ENCODE peak calls at places on chromosomes 16 and 17, in ten cellular contexts. O is fibroblast of pulmonary artery; K is ELR; D is posterior cingulate gyrus; Y is AG10803; M is stimulated activated CD4-positive, alpha-beta T cell treated with anti-CD3 and anti-CD28 coated beads, Interleukin-1b, Interleukin-23, amount 100 ng/mL, for 1 hour; G is nucleus accumbens; I is Kasumi-1; W is endothelial cell; R is esophagus muscularis mucosa. E is an unnamed sample.

GRCh38 chr16:55703003-55704001 is 47.5 kb downstream of the SLC6A2 start:
- DNase-seq in I (peak; percentile 85), O (peak; percentile 86), R (no peak), W (peak; percentile 41), M (no peak), K (peak; percentile 72), Y (peak; percentile 76), G (peak; percentile 14), D (no peak), E (no peak)

GRCh38 chr17:18143044-18143936 is 34.7 kb downstream of the MYO15A start:
- DNase-seq in M (no peak), K (peak; percentile 57), G (no peak), Y (no peak), D (no peak), R (no peak), O (peak; percentile 30), I (peak; percentile 0), W (peak; percentile 46), E (peak; percentile 20)

GRCh38 chr16:50253511-50253903 is 12.8 kb upstream of the ADCY7 start:
- DNase-seq in I (no peak), R (no peak), M (no peak), W (no peak), Y (no peak), K (no peak), G (no peak), D (peak; percentile 74), O (no peak), E (no peak)

GRCh38 chr17:40241435-40241834 is 22.3 kb downstream of the WIPF2 start:
- DNase-seq in I (no peak), G (no peak), D (no peak), O (no peak), K (no peak), M (no peak), R (no peak), Y (no peak), W (no peak), E (no peak)

GRCh38 chr16:46428108-46429061 is 192.8 kb downstream of the SHCBP1 start:
- DNase-seq in K (no peak), Y (no peak), I (no peak), D (peak; percentile 36), W (no peak), G (no peak), O (no peak), M (no peak), R (no peak), E (peak; percentile 2)

GRCh38 chr17:1762906-1763829 is 1.3 kb downstream of the SERPINF1 start:
- DNase-seq in G (no peak), K (peak; percentile 40), M (no peak), O (peak; percentile 80), R (no peak), W (no peak), D (no peak), Y (peak; percentile 85), I (no peak), E (peak; percentile 76)

GRCh38 chr16:19520861-19521331 is 1.0 kb downstream of the GDE1 start:
- DNase-seq in I (peak; percentile 7), O (peak; percentile 17), W (no peak), R (no peak), K (peak; percentile 46), Y (no peak), D (no peak), M (no peak), G (no peak), E (no peak)

GRCh38 chr17:6078370-6078950 is 8.3 kb downstream of the WSCD1 start:
- DNase-seq in Y (no peak), O (no peak), D (peak; percentile 34), W (no peak), M (no peak), G (no peak), R (no peak), I (no peak), K (no peak), E (no peak)

GRCh38 chr16:86505185-86505898 is 5.0 kb upstream of the FOXF1 start:
- DNase-seq in D (no peak), M (no peak), O (no peak), I (no peak), R (no peak), G (no peak), Y (no peak), W (no peak), K (peak; percentile 37), E (no peak)

GRCh38 chr16:53090591-53091507 is 36.1 kb downstream of the CHD9 start:
- DNase-seq in O (peak; percentile 100), I (no peak), R (peak; percentile 96), W (no peak), D (peak; percentile 97), K (peak; percentile 78), Y (peak; percentile 99), G (peak; percentile 74), M (no peak), E (no peak)

GRCh38 chr16:3999479-3999868 is 116.8 kb downstream of the ADCY9 start:
- DNase-seq in R (no peak), K (peak; percentile 34), D (peak; percentile 90), Y (peak; percentile 82), W (no peak), M (no peak), I (no peak), O (peak; percentile 89), G (no peak), E (no peak)

GRCh38 chr17:4182043-4182442 is 39.0 kb downstream of the CYB5D2 start:
- DNase-seq in O (no peak), D (no peak), R (no peak), Y (no peak), M (no peak), G (no peak), I (no peak), W (no peak), K (no peak), E (no peak)

GRCh38 chr16:70694088-70694487 is 8.2 kb upstream of the MTSS2 start:
- DNase-seq in D (no peak), Y (peak; percentile 96), M (no peak), O (peak; percentile 71), G (no peak), K (peak; percentile 97), R (no peak), I (no peak), W (no peak), E (no peak)

GRCh38 chr17:7313890-7314718 is 1.1 kb downstream of the GPS2 start:
- DNase-seq in M (no peak), G (no peak), Y (peak; percentile 20), R (no peak), I (no peak), W (no peak), O (no peak), D (no peak), K (peak; percentile 73), E (no peak)

GRCh38 chr16:16092925-16093624 is 130.2 kb downstream of the ABCC6 start:
- DNase-seq in R (no peak), O (peak; percentile 48), I (no peak), D (no peak), G (no peak), W (no peak), Y (peak; percentile 27), M (no peak), K (no peak), E (no peak)

GRCh38 chr17:77831497-77832179 is 126.9 kb upstream of the TNRC6C start:
- DNase-seq in R (no peak), K (peak; percentile 80), W (no peak), G (no peak), Y (peak; percentile 56), O (peak; percentile 68), D (no peak), M (no peak), I (no peak), E (peak; percentile 49)

GRCh38 chr17:58320570-58321323 is 7.8 kb downstream of the TSPOAP1 start:
- DNase-seq in D (peak; percentile 16), M (no peak), W (no peak), O (no peak), G (no peak), Y (no peak), I (no peak), R (no peak), K (no peak), E (no peak)

GRCh38 chr16:84115919-84116719 is 623 bp downstream of the MBTPS1 start:
- DNase-seq in I (peak; percentile 41), W (no peak), O (peak; percentile 49), G (no peak), D (no peak), Y (peak; percentile 31), M (no peak), R (no peak), K (peak; percentile 62), E (no peak)

GRCh38 chr16:4261557-4262172 is 11.2 kb downstream of the TFAP4 start:
- DNase-seq in Y (peak; percentile 21), G (no peak), M (no peak), O (peak; percentile 27), K (peak; percentile 45), D (no peak), I (no peak), W (peak; percentile 88), R (no peak), E (peak; percentile 83)

GRCh38 chr17:50170662-50171370 is 5.0 kb downstream of the SGCA start:
- DNase-seq in G (no peak), W (no peak), M (no peak), Y (no peak), I (no peak), O (no peak), R (no peak), D (peak; percentile 32), K (peak; percentile 42), E (no peak)

GRCh38 chr17:3913531-3914318 is 2.5 kb downstream of the P2RX1 start:
- DNase-seq in Y (peak; percentile 56), O (peak; percentile 81), M (peak; percentile 58), I (peak; percentile 53), R (no peak), W (peak; percentile 91), G (peak; percentile 69), K (peak; percentile 82), D (peak; percentile 96), E (peak; percentile 76)

GRCh38 chr17:2241823-2242222 is 61.8 kb downstream of the SMG6 start:
- DNase-seq in R (no peak), M (no peak), W (no peak), K (no peak), G (no peak), Y (peak; percentile 84), O (peak; percentile 94), D (no peak), I (no peak), E (no peak)

GRCh38 chr16:69448470-69449193 is 24.2 kb downstream of the CYB5B start:
- DNase-seq in W (no peak), O (peak; percentile 60), I (no peak), R (no peak), G (no peak), K (no peak), Y (peak; percentile 90), D (no peak), M (no peak), E (no peak)

GRCh38 chr16:85151079-85151602 is 38.9 kb upstream of the CIBAR2 start:
- DNase-seq in O (no peak), M (no peak), K (no peak), G (no peak), Y (no peak), I (no peak), W (no peak), R (no peak), D (no peak), E (no peak)

GRCh38 chr16:48041861-48042435 is 113.8 kb downstream of the ABCC12 start:
- DNase-seq in Y (no peak), K (no peak), O (no peak), D (no peak), M (no peak), I (no peak), W (peak; percentile 22), R (no peak), G (no peak), E (no peak)

GRCh38 chr16:73735018-73735417 is 561.6 kb upstream of the PSMD7 start:
- DNase-seq in K (peak; percentile 71), O (peak; percentile 19), D (no peak), G (no peak), Y (peak; percentile 26), I (no peak), M (no peak), W (no peak), R (no peak), E (no peak)

GRCh38 chr17:81517339-81518112 is 4.9 kb upstream of the ACTG1 start:
- DNase-seq in Y (no peak), D (peak; percentile 67), O (no peak), R (no peak), W (no peak), I (no peak), K (no peak), M (no peak), G (no peak), E (peak; percentile 26)

GRCh38 chr17:17322516-17323510 is 19.6 kb downstream of the NT5M start:
- DNase-seq in R (no peak), M (no peak), G (no peak), K (no peak), O (no peak), Y (no peak), I (no peak), D (peak; percentile 65), W (no peak), E (no peak)